ENCODE peak calls at places on chromosome 5, in eight cellular contexts. R, F, C, S, U, B, E and M are unnamed samples.

GRCh38 chr5:7779019-7779662 is 71.8 kb downstream of the CFAP90 start:
- DNase-seq in R (no peak), F (peak), C (no peak), S (no peak), U (no peak), B (peak), E (no peak), M (no peak)

GRCh38 chr5:102778478-102778877 is 23.4 kb downstream of the PAM start:
- DNase-seq in R (no peak), F (no peak), C (no peak), S (no peak), U (no peak), B (no peak), E (no peak), M (no peak)

GRCh38 chr5:35963381-35963843 is 25.0 kb upstream of the CAPSL start:
- DNase-seq in R (no peak), F (no peak), C (no peak), S (no peak), U (peak), B (peak), E (no peak), M (no peak)

GRCh38 chr5:146051678-146052077 is 53.7 kb downstream of the PLAC8L1 start:
- DNase-seq in R (no peak), F (no peak), C (no peak), S (no peak), U (no peak), B (no peak), E (no peak), M (no peak)

GRCh38 chr5:126947146-126948010 is 83.0 kb downstream of the MARCHF3 start:
- DNase-seq in R (no peak), F (no peak), C (no peak), S (no peak), U (no peak), B (no peak), E (no peak), M (no peak)

GRCh38 chr5:151239237-151239861 is 13.6 kb upstream of the GM2A start:
- DNase-seq in R (peak), F (peak), C (peak), S (peak), U (peak), B (no peak), E (peak), M (no peak)

GRCh38 chr5:177378884-177379883 is 5.0 kb upstream of the SLC34A1 start:
- DNase-seq in R (no peak), F (no peak), C (no peak), S (no peak), U (peak), B (no peak), E (no peak), M (no peak)

GRCh38 chr5:110769282-110769681 is 30.5 kb downstream of the SLC25A46 start:
- DNase-seq in R (no peak), F (peak), C (no peak), S (no peak), U (no peak), B (no peak), E (no peak), M (no peak)

GRCh38 chr5:82931110-82931509 is 146.1 kb downstream of the TMEM167A start:
- DNase-seq in R (no peak), F (no peak), C (no peak), S (no peak), U (no peak), B (no peak), E (no peak), M (no peak)